ENCODE peak calls at places on chromosome 11, in ten cellular contexts. W, Y, V, P, R, J, E, Z, M and T are unnamed samples.

GRCh38 chr11:36150986-36151385 is 138.2 kb downstream of the COMMD9 start:
- DNase-seq in P (no peak), M (no peak), W (no peak), J (no peak), V (no peak), Z (peak; percentile 60), E (no peak), R (no peak), Y (no peak), T (no peak)

GRCh38 chr11:613369-613968 is 2.3 kb downstream of the IRF7 start:
- DNase-seq in E (peak; percentile 11), Z (peak; percentile 34), V (no peak), W (no peak), Y (peak; percentile 56), J (peak; percentile 27), R (no peak), P (peak; percentile 65), M (peak; percentile 82), T (peak; percentile 88)

GRCh38 chr11:124605719-124606118 is 5.5 kb upstream of the PANX3 start:
- DNase-seq in E (no peak), Y (no peak), M (no peak), Z (no peak), W (no peak), P (no peak), J (no peak), V (no peak), R (no peak), T (no peak)

GRCh38 chr11:92297551-92298237 is 73.1 kb downstream of the FAT3 start:
- DNase-seq in V (no peak), Y (no peak), P (no peak), E (no peak), J (no peak), R (no peak), Z (no peak), W (no peak), M (no peak), T (no peak)

GRCh38 chr11:116693206-116694016 is 79.4 kb downstream of the BUD13 start:
- DNase-seq in W (no peak), R (no peak), P (no peak), Y (no peak), Z (no peak), V (no peak), E (no peak), J (peak; percentile 33), M (no peak), T (no peak)

GRCh38 chr11:66188580-66188979 is 79.9 kb upstream of the RAB1B start:
- DNase-seq in E (no peak), Y (no peak), J (no peak), W (no peak), V (peak; percentile 10), R (no peak), P (no peak), Z (peak; percentile 76), M (no peak), T (no peak)

GRCh38 chr11:44775366-44776356 is 48.9 kb downstream of the TSPAN18 start:
- DNase-seq in V (no peak), P (peak; percentile 11), Z (peak; percentile 47), E (peak; percentile 26), J (peak; percentile 22), Y (peak; percentile 62), W (no peak), R (peak; percentile 92), M (peak; percentile 63), T (no peak)

GRCh38 chr11:126561327-126561893 is 205.9 kb downstream of the ST3GAL4 start:
- DNase-seq in M (no peak), W (no peak), J (no peak), R (no peak), V (peak; percentile 45), Y (peak; percentile 44), Z (peak; percentile 64), P (no peak), E (peak; percentile 60), T (no peak)

GRCh38 chr11:41309111-41309522 is 150.3 kb downstream of the LRRC4C start:
- DNase-seq in V (no peak), Y (no peak), Z (no peak), J (no peak), E (no peak), M (no peak), P (no peak), W (no peak), R (no peak), T (no peak)

GRCh38 chr11:14927146-14927545 is 35.1 kb upstream of the CYP2R1 start:
- DNase-seq in Y (no peak), M (no peak), W (no peak), E (no peak), J (no peak), V (no peak), Z (peak; percentile 65), P (no peak), R (no peak), T (no peak)

GRCh38 chr11:92782806-92783205 is 186.6 kb upstream of the MTNR1B start:
- DNase-seq in E (no peak), W (no peak), R (no peak), Z (peak; percentile 3), V (no peak), P (no peak), M (no peak), Y (no peak), J (no peak), T (no peak)

GRCh38 chr11:78786086-78786485 is 211.4 kb upstream of the NARS2 start:
- DNase-seq in V (no peak), Y (no peak), E (no peak), P (no peak), Z (no peak), R (no peak), J (no peak), W (no peak), M (no peak), T (no peak)

GRCh38 chr11:72840780-72841179 is 26.6 kb downstream of the ATG16L2 start:
- DNase-seq in E (no peak), V (peak; percentile 79), Y (no peak), Z (peak; percentile 92), R (no peak), J (no peak), M (no peak), P (no peak), W (no peak), T (no peak)

GRCh38 chr11:63277345-63277943 is 34.0 kb upstream of the SLC22A25 start:
- DNase-seq in Z (no peak), E (peak; percentile 12), J (no peak), Y (no peak), M (no peak), P (no peak), V (no peak), R (no peak), W (no peak), T (no peak)

GRCh38 chr11:77024745-77025144 is 9.5 kb upstream of the B3GNT6 start:
- DNase-seq in J (no peak), M (no peak), Z (no peak), W (no peak), E (no peak), V (no peak), R (no peak), P (no peak), Y (no peak), T (no peak)

GRCh38 chr11:62540804-62541671 is 5.6 kb downstream of the AHNAK start:
- DNase-seq in Y (no peak), Z (no peak), R (no peak), M (no peak), W (peak; percentile 88), J (no peak), E (no peak), P (no peak), V (no peak), T (no peak)

GRCh38 chr11:125990244-125990643 is 44.4 kb downstream of the VSIG10L2 start:
- DNase-seq in V (no peak), Z (peak; percentile 57), P (no peak), M (no peak), E (no peak), W (no peak), J (no peak), R (peak; percentile 70), Y (no peak), T (no peak)

GRCh38 chr11:69300124-69301032 is 6.4 kb downstream of the MYEOV start:
- DNase-seq in V (no peak), M (no peak), E (peak; percentile 79), P (no peak), W (no peak), J (no peak), Z (peak; percentile 88), R (no peak), Y (peak; percentile 85), T (peak; percentile 57)

GRCh38 chr11:63560506-63561179 is 2.5 kb downstream of the PLAAT2 start:
- DNase-seq in W (no peak), P (no peak), R (no peak), Z (no peak), M (no peak), J (no peak), V (no peak), E (peak; percentile 48), Y (peak; percentile 22), T (peak; percentile 87)